ENCODE peak calls at places on chromosomes 7 and 10, in eight cellular contexts. G is colonic mucosa; X is right cardiac atrium; N is non-pigmented ciliary epithelial cell; U is RCC 7860; K is stomach; V is naive thymus-derived CD8-positive, alpha-beta T cell; C is stimulated activated CD4-positive, alpha-beta T cell treated with anti-CD3 and anti-CD28 coated beads, Interleukin-1b, Interleukin-23, amount 100 ng/mL, for 1 hour. T is an unnamed sample.

GRCh38 chr7:88305044-88305443 is 1.6 kb downstream of the STEAP4 start:
- DNase-seq in G (no peak), X (no peak), K (no peak), N (no peak), V (no peak), U (no peak), C (no peak), T (no peak)

GRCh38 chr10:3549118-3549517 is 235.9 kb downstream of the KLF6 start:
- DNase-seq in U (no peak), X (no peak), C (no peak), N (no peak), G (no peak), V (no peak), K (no peak), T (no peak)

GRCh38 chr7:100578246-100579183 is 4.8 kb upstream of the SAP25 start:
- DNase-seq in V (no peak), N (no peak), U (no peak), X (no peak), K (no peak), G (no peak), C (no peak), T (no peak)

GRCh38 chr7:47049234-47049774 is 532.6 kb downstream of the TNS3 start:
- DNase-seq in K (no peak), N (no peak), U (no peak), V (no peak), X (no peak), G (no peak), C (no peak), T (no peak)

GRCh38 chr7:154960063-154960790 is 42.7 kb downstream of the PAXIP1 start:
- DNase-seq in K (no peak), C (no peak), V (no peak), U (no peak), N (no peak), X (no peak), G (no peak), T (peak)

GRCh38 chr7:105028004-105028403 is 14.0 kb downstream of the KMT2E start:
- DNase-seq in X (no peak), G (no peak), V (no peak), U (no peak), K (no peak), C (no peak), N (no peak), T (no peak)

GRCh38 chr10:125146791-125147604 is 13.4 kb downstream of the CTBP2 start:
- DNase-seq in N (peak), C (no peak), K (peak), G (peak), X (peak), V (no peak), U (peak), T (peak)

GRCh38 chr10:22316286-22317120 is at the start of gene COMMD3:
- DNase-seq in K (peak), G (peak), N (no peak), V (peak), X (peak), U (peak), C (peak), T (peak)

GRCh38 chr10:88227342-88228018 is 355.6 kb downstream of the RNLS start:
- DNase-seq in V (no peak), N (no peak), C (no peak), U (no peak), X (peak), G (peak), K (peak), T (peak)

GRCh38 chr10:129785536-129785981 is 178.5 kb downstream of the EBF3 start:
- DNase-seq in C (no peak), G (no peak), X (no peak), K (no peak), V (no peak), U (no peak), N (no peak), T (no peak)

GRCh38 chr10:131080571-131080970 is 230.9 kb downstream of the TCERG1L start:
- DNase-seq in G (no peak), V (no peak), C (no peak), U (no peak), X (no peak), K (no peak), N (no peak), T (no peak)

GRCh38 chr7:64618785-64619456 is 47.0 kb upstream of the ZNF107 start:
- DNase-seq in K (no peak), C (no peak), X (no peak), G (peak), U (peak), N (peak), V (no peak), T (peak)

GRCh38 chr10:120980316-120980975 is 129.3 kb downstream of the WDR11 start:
- DNase-seq in C (no peak), U (no peak), K (no peak), N (no peak), G (no peak), V (no peak), X (no peak), T (no peak)

GRCh38 chr7:105213619-105214018 is 175.1 kb downstream of the SRPK2 start:
- DNase-seq in N (no peak), K (no peak), C (no peak), V (no peak), U (no peak), X (no peak), G (no peak), T (no peak)

GRCh38 chr10:102752934-102753664 is 9.4 kb downstream of the WBP1L start:
- DNase-seq in K (no peak), N (no peak), U (no peak), V (no peak), G (no peak), C (no peak), X (peak), T (no peak)

GRCh38 chr7:123811056-123811455 is 33.9 kb upstream of the HYAL4 start:
- DNase-seq in N (no peak), C (no peak), V (no peak), K (no peak), X (no peak), U (no peak), G (no peak), T (no peak)

GRCh38 chr10:57964371-57964770 is 303.3 kb downstream of the IPMK start:
- DNase-seq in U (peak), G (no peak), K (no peak), V (no peak), C (no peak), N (no peak), X (peak), T (peak)

GRCh38 chr10:131833446-131834080 is 67.2 kb upstream of the PPP2R2D start:
- DNase-seq in N (no peak), K (no peak), X (no peak), C (no peak), V (no peak), G (no peak), U (no peak), T (no peak)

GRCh38 chr10:14063531-14064317 is 267.0 kb downstream of the FRMD4A start:
- DNase-seq in X (no peak), N (no peak), V (no peak), K (no peak), U (no peak), G (no peak), C (no peak), T (no peak)

GRCh38 chr10:126459878-126460481 is 71.7 kb upstream of the ADAM12 start:
- DNase-seq in G (no peak), K (no peak), V (no peak), N (peak), C (no peak), U (peak), X (no peak), T (peak)